ENCODE peak calls at places on chromosomes 6 and 20, in eight cellular contexts. One of them, this sample, is unnamed.

GRCh38 chr6:158954778-158955177 is 45.2 kb downstream of the RSPH3 start:
- DNase-seq in brain microvascular endothelial cell: no peak
- DNase-seq in epithelial cell of esophagus: peak; percentile 21
- DNase-seq in CD4-positive, alpha-beta memory T cell: no peak
- DNase-seq in A549: no peak
- DNase-seq in lower lobe of right lung: no peak
- DNase-seq in psoas muscle: no peak
- DNase-seq in tibial artery: no peak
- DNase-seq in this sample: no peak

GRCh38 chr20:61763740-61764400 is 301.8 kb downstream of the TAF4 start:
- DNase-seq in tibial artery: peak; percentile 39
- DNase-seq in lower lobe of right lung: no peak
- DNase-seq in CD4-positive, alpha-beta memory T cell: no peak
- DNase-seq in epithelial cell of esophagus: no peak
- DNase-seq in psoas muscle: no peak
- DNase-seq in brain microvascular endothelial cell: no peak
- DNase-seq in A549: no peak
- DNase-seq in this sample: no peak

GRCh38 chr6:125009578-125009977 is 47.3 kb downstream of the RNF217 start:
- DNase-seq in psoas muscle: no peak
- DNase-seq in A549: no peak
- DNase-seq in tibial artery: no peak
- DNase-seq in lower lobe of right lung: no peak
- DNase-seq in epithelial cell of esophagus: no peak
- DNase-seq in brain microvascular endothelial cell: no peak
- DNase-seq in CD4-positive, alpha-beta memory T cell: no peak
- DNase-seq in this sample: no peak

GRCh38 chr20:53387983-53388675 is 205.5 kb downstream of the ZNF217 start:
- DNase-seq in lower lobe of right lung: no peak
- DNase-seq in epithelial cell of esophagus: no peak
- DNase-seq in A549: no peak
- DNase-seq in CD4-positive, alpha-beta memory T cell: peak; percentile 52
- DNase-seq in psoas muscle: no peak
- DNase-seq in tibial artery: no peak
- DNase-seq in brain microvascular endothelial cell: no peak
- DNase-seq in this sample: no peak

GRCh38 chr6:93418448-93419303 is 683 bp downstream of the EPHA7 start:
- DNase-seq in A549: peak; percentile 1
- DNase-seq in epithelial cell of esophagus: peak; percentile 50
- DNase-seq in psoas muscle: peak; percentile 20
- DNase-seq in tibial artery: peak; percentile 60
- DNase-seq in CD4-positive, alpha-beta memory T cell: no peak
- DNase-seq in lower lobe of right lung: peak; percentile 47
- DNase-seq in brain microvascular endothelial cell: peak; percentile 18
- DNase-seq in this sample: peak; percentile 36

GRCh38 chr20:22921595-22922421 is 113.3 kb upstream of the SSTR4 start:
- DNase-seq in psoas muscle: no peak
- DNase-seq in tibial artery: no peak
- DNase-seq in epithelial cell of esophagus: peak; percentile 43
- DNase-seq in brain microvascular endothelial cell: peak; percentile 59
- DNase-seq in lower lobe of right lung: no peak
- DNase-seq in A549: peak; percentile 40
- DNase-seq in CD4-positive, alpha-beta memory T cell: no peak
- DNase-seq in this sample: no peak

GRCh38 chr20:58558483-58559367 is 43.5 kb upstream of the APCDD1L start:
- DNase-seq in tibial artery: peak; percentile 24
- DNase-seq in brain microvascular endothelial cell: no peak
- DNase-seq in lower lobe of right lung: no peak
- DNase-seq in CD4-positive, alpha-beta memory T cell: no peak
- DNase-seq in epithelial cell of esophagus: no peak
- DNase-seq in A549: no peak
- DNase-seq in psoas muscle: no peak
- DNase-seq in this sample: no peak

GRCh38 chr20:1150968-1151367 is 32.6 kb downstream of the PSMF1 start:
- DNase-seq in brain microvascular endothelial cell: no peak
- DNase-seq in lower lobe of right lung: no peak
- DNase-seq in tibial artery: no peak
- DNase-seq in A549: no peak
- DNase-seq in CD4-positive, alpha-beta memory T cell: no peak
- DNase-seq in epithelial cell of esophagus: no peak
- DNase-seq in psoas muscle: no peak
- DNase-seq in this sample: no peak

GRCh38 chr6:131213501-131213990 is 78.3 kb downstream of the AKAP7 start:
- DNase-seq in A549: no peak
- DNase-seq in tibial artery: no peak
- DNase-seq in CD4-positive, alpha-beta memory T cell: no peak
- DNase-seq in epithelial cell of esophagus: no peak
- DNase-seq in brain microvascular endothelial cell: peak; percentile 1
- DNase-seq in psoas muscle: no peak
- DNase-seq in lower lobe of right lung: no peak
- DNase-seq in this sample: no peak

GRCh38 chr20:41339957-41340326 is 679 bp upstream of the LPIN3 start:
- DNase-seq in lower lobe of right lung: peak; percentile 92
- DNase-seq in tibial artery: peak; percentile 89
- DNase-seq in CD4-positive, alpha-beta memory T cell: peak; percentile 81
- DNase-seq in brain microvascular endothelial cell: peak; percentile 58
- DNase-seq in psoas muscle: peak; percentile 81
- DNase-seq in epithelial cell of esophagus: peak; percentile 91
- DNase-seq in A549: peak; percentile 77
- DNase-seq in this sample: peak; percentile 82

GRCh38 chr6:32983964-32984638 is 15.7 kb downstream of the BRD2 start:
- DNase-seq in psoas muscle: no peak
- DNase-seq in A549: no peak
- DNase-seq in epithelial cell of esophagus: no peak
- DNase-seq in tibial artery: no peak
- DNase-seq in CD4-positive, alpha-beta memory T cell: no peak
- DNase-seq in lower lobe of right lung: no peak
- DNase-seq in brain microvascular endothelial cell: no peak
- DNase-seq in this sample: no peak

GRCh38 chr6:32196682-32197616 is 4.5 kb upstream of the GPSM3 start:
- DNase-seq in lower lobe of right lung: no peak
- DNase-seq in CD4-positive, alpha-beta memory T cell: no peak
- DNase-seq in psoas muscle: no peak
- DNase-seq in tibial artery: peak; percentile 81
- DNase-seq in epithelial cell of esophagus: no peak
- DNase-seq in A549: no peak
- DNase-seq in brain microvascular endothelial cell: no peak
- DNase-seq in this sample: no peak

GRCh38 chr6:15340775-15341174 is 94.9 kb downstream of the JARID2 start:
- DNase-seq in epithelial cell of esophagus: no peak
- DNase-seq in tibial artery: no peak
- DNase-seq in brain microvascular endothelial cell: no peak
- DNase-seq in psoas muscle: no peak
- DNase-seq in CD4-positive, alpha-beta memory T cell: no peak
- DNase-seq in A549: no peak
- DNase-seq in lower lobe of right lung: no peak
- DNase-seq in this sample: no peak

GRCh38 chr20:19715986-19716385 is 42.1 kb upstream of the RIN2 start:
- DNase-seq in brain microvascular endothelial cell: no peak
- DNase-seq in tibial artery: no peak
- DNase-seq in lower lobe of right lung: no peak
- DNase-seq in A549: no peak
- DNase-seq in psoas muscle: no peak
- DNase-seq in CD4-positive, alpha-beta memory T cell: no peak
- DNase-seq in epithelial cell of esophagus: no peak
- DNase-seq in this sample: no peak

GRCh38 chr20:4435210-4435609 is 286.5 kb upstream of the PRND start:
- DNase-seq in tibial artery: no peak
- DNase-seq in CD4-positive, alpha-beta memory T cell: no peak
- DNase-seq in A549: no peak
- DNase-seq in psoas muscle: no peak
- DNase-seq in brain microvascular endothelial cell: no peak
- DNase-seq in epithelial cell of esophagus: no peak
- DNase-seq in lower lobe of right lung: no peak
- DNase-seq in this sample: no peak

GRCh38 chr20:46361386-46361785 is 45.0 kb downstream of the ELMO2 start:
- DNase-seq in epithelial cell of esophagus: no peak
- DNase-seq in psoas muscle: no peak
- DNase-seq in tibial artery: no peak
- DNase-seq in CD4-positive, alpha-beta memory T cell: peak; percentile 47
- DNase-seq in A549: no peak
- DNase-seq in lower lobe of right lung: no peak
- DNase-seq in brain microvascular endothelial cell: no peak
- DNase-seq in this sample: no peak

GRCh38 chr20:46350201-46350985 is 42.1 kb upstream of the CDH22 start:
- DNase-seq in tibial artery: no peak
- DNase-seq in lower lobe of right lung: no peak
- DNase-seq in A549: no peak
- DNase-seq in psoas muscle: no peak
- DNase-seq in epithelial cell of esophagus: peak; percentile 44
- DNase-seq in brain microvascular endothelial cell: peak; percentile 95
- DNase-seq in CD4-positive, alpha-beta memory T cell: no peak
- DNase-seq in this sample: no peak

GRCh38 chr6:163688971-163689370 is 274.5 kb downstream of the QKI start:
- DNase-seq in tibial artery: no peak
- DNase-seq in lower lobe of right lung: no peak
- DNase-seq in brain microvascular endothelial cell: no peak
- DNase-seq in CD4-positive, alpha-beta memory T cell: no peak
- DNase-seq in A549: no peak
- DNase-seq in psoas muscle: no peak
- DNase-seq in epithelial cell of esophagus: peak; percentile 15
- DNase-seq in this sample: no peak

GRCh38 chr6:27178001-27178730 is 69.3 kb upstream of the PRSS16 start:
- DNase-seq in psoas muscle: peak; percentile 43
- DNase-seq in epithelial cell of esophagus: peak; percentile 83
- DNase-seq in CD4-positive, alpha-beta memory T cell: peak; percentile 62
- DNase-seq in tibial artery: peak; percentile 83
- DNase-seq in brain microvascular endothelial cell: peak; percentile 91
- DNase-seq in lower lobe of right lung: no peak
- DNase-seq in A549: peak; percentile 31
- DNase-seq in this sample: no peak

DNA sequence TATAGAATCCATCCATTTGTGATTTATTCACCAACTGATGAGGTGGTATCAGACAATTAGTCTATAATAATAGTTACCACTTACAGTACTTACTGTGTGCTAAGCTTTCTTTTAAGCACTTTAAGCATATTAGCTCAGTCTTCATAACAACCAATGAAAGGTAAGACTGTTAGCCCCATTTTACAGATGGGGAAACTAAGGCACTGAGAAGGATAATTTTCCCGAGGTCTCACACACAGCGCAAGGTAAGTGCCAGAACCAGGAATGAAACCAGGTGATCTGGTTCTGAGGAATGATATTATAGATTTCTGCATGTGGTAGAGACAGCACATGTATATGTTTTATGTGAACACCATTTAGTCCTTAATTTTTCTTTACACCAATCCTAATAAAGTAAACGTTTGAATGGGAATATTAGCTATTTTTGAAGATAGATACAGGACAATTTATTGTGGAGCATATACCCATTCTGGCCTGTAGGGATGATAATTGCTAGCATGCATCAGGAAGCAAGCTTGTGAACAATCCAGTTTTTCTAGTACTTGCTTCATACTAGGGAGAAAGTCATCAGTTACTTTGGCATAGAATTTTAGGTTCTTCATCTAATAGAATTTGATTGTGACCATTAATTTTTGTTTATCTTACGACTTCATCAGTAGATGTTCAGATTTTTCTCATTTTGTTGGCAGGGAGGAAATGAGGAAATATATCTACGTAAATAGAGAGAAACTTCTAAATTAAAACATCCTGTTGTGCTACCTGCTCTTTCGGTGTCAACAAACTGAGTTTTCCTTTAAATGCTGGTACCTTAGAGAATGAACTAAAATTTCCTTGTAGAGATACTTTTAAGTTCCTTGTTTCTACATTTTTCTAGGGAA is 3.0 kb downstream of the YWHAB start:
- DNase-seq in tibial artery: no peak
- DNase-seq in psoas muscle: no peak
- DNase-seq in A549: peak; percentile 33
- DNase-seq in CD4-positive, alpha-beta memory T cell: no peak
- DNase-seq in epithelial cell of esophagus: peak; percentile 84
- DNase-seq in brain microvascular endothelial cell: no peak
- DNase-seq in lower lobe of right lung: no peak
- DNase-seq in this sample: no peak
- H3K4me3 ChIP-seq in tibial artery: no peak overlapping the region
- H3K4me3 ChIP-seq in psoas muscle: peak overlapping the region; percentile 83
- H3K4me3 ChIP-seq in A549: no peak overlapping the region
- H3K4me3 ChIP-seq in CD4-positive, alpha-beta memory T cell: peak overlapping the region; percentile 82
- H3K4me3 ChIP-seq in epithelial cell of esophagus: no peak overlapping the region
- H3K4me3 ChIP-seq in brain microvascular endothelial cell: no peak overlapping the region
- H3K4me3 ChIP-seq in lower lobe of right lung: peak overlapping the region; percentile 77
- H3K4me3 ChIP-seq in this sample: no peak overlapping the region

GRCh38 chr6:2063547-2063946 is 181.9 kb downstream of the GMDS start:
- DNase-seq in tibial artery: no peak
- DNase-seq in psoas muscle: no peak
- DNase-seq in brain microvascular endothelial cell: no peak
- DNase-seq in CD4-positive, alpha-beta memory T cell: no peak
- DNase-seq in lower lobe of right lung: no peak
- DNase-seq in epithelial cell of esophagus: no peak
- DNase-seq in A549: no peak
- DNase-seq in this sample: no peak
- H3K4me3 ChIP-seq in tibial artery: no peak overlapping the region
- H3K4me3 ChIP-seq in psoas muscle: no peak overlapping the region
- H3K4me3 ChIP-seq in brain microvascular endothelial cell: no peak overlapping the region
- H3K4me3 ChIP-seq in CD4-positive, alpha-beta memory T cell: no peak overlapping the region
- H3K4me3 ChIP-seq in lower lobe of right lung: no peak overlapping the region
- H3K4me3 ChIP-seq in epithelial cell of esophagus: no peak overlapping the region
- H3K4me3 ChIP-seq in A549: no peak overlapping the region
- H3K4me3 ChIP-seq in this sample: no peak overlapping the region

GRCh38 chr6:89409461-89410035 is 2.5 kb downstream of the RRAGD start:
- DNase-seq in A549: no peak
- DNase-seq in brain microvascular endothelial cell: no peak
- DNase-seq in lower lobe of right lung: no peak
- DNase-seq in CD4-positive, alpha-beta memory T cell: no peak
- DNase-seq in psoas muscle: no peak
- DNase-seq in tibial artery: no peak
- DNase-seq in epithelial cell of esophagus: no peak
- DNase-seq in this sample: no peak
- H3K4me3 ChIP-seq in A549: no peak overlapping the region
- H3K4me3 ChIP-seq in brain microvascular endothelial cell: no peak overlapping the region
- H3K4me3 ChIP-seq in lower lobe of right lung: no peak overlapping the region
- H3K4me3 ChIP-seq in CD4-positive, alpha-beta memory T cell: no peak overlapping the region
- H3K4me3 ChIP-seq in psoas muscle: peak overlapping the region; percentile 90
- H3K4me3 ChIP-seq in tibial artery: no peak overlapping the region
- H3K4me3 ChIP-seq in epithelial cell of esophagus: no peak overlapping the region
- H3K4me3 ChIP-seq in this sample: no peak overlapping the region

GRCh38 chr6:13447949-13448724 is 39.3 kb downstream of the GFOD1 start:
- DNase-seq in brain microvascular endothelial cell: no peak
- DNase-seq in epithelial cell of esophagus: peak; percentile 63
- DNase-seq in psoas muscle: no peak
- DNase-seq in lower lobe of right lung: no peak
- DNase-seq in CD4-positive, alpha-beta memory T cell: no peak
- DNase-seq in A549: no peak
- DNase-seq in tibial artery: no peak
- DNase-seq in this sample: no peak
- H3K4me3 ChIP-seq in brain microvascular endothelial cell: no peak overlapping the region
- H3K4me3 ChIP-seq in epithelial cell of esophagus: no peak overlapping the region
- H3K4me3 ChIP-seq in psoas muscle: no peak overlapping the region
- H3K4me3 ChIP-seq in lower lobe of right lung: no peak overlapping the region
- H3K4me3 ChIP-seq in CD4-positive, alpha-beta memory T cell: no peak overlapping the region
- H3K4me3 ChIP-seq in A549: no peak overlapping the region
- H3K4me3 ChIP-seq in tibial artery: no peak overlapping the region
- H3K4me3 ChIP-seq in this sample: no peak overlapping the region

GRCh38 chr6:85130743-85131142 is 319.1 kb upstream of the NT5E start:
- DNase-seq in lower lobe of right lung: no peak
- DNase-seq in tibial artery: no peak
- DNase-seq in psoas muscle: no peak
- DNase-seq in CD4-positive, alpha-beta memory T cell: no peak
- DNase-seq in A549: no peak
- DNase-seq in epithelial cell of esophagus: no peak
- DNase-seq in brain microvascular endothelial cell: no peak
- DNase-seq in this sample: no peak
- H3K4me3 ChIP-seq in lower lobe of right lung: no peak overlapping the region
- H3K4me3 ChIP-seq in tibial artery: no peak overlapping the region
- H3K4me3 ChIP-seq in psoas muscle: no peak overlapping the region
- H3K4me3 ChIP-seq in CD4-positive, alpha-beta memory T cell: no peak overlapping the region
- H3K4me3 ChIP-seq in A549: no peak overlapping the region
- H3K4me3 ChIP-seq in epithelial cell of esophagus: no peak overlapping the region
- H3K4me3 ChIP-seq in brain microvascular endothelial cell: no peak overlapping the region
- H3K4me3 ChIP-seq in this sample: no peak overlapping the region

GRCh38 chr20:50320910-50321796 is 130.5 kb downstream of the CEBPB start:
- DNase-seq in CD4-positive, alpha-beta memory T cell: no peak
- DNase-seq in lower lobe of right lung: peak; percentile 93
- DNase-seq in psoas muscle: peak; percentile 91
- DNase-seq in brain microvascular endothelial cell: peak; percentile 92
- DNase-seq in tibial artery: peak; percentile 98
- DNase-seq in A549: peak; percentile 98
- DNase-seq in epithelial cell of esophagus: peak; percentile 99
- DNase-seq in this sample: no peak
- H3K4me3 ChIP-seq in CD4-positive, alpha-beta memory T cell: no peak overlapping the region
- H3K4me3 ChIP-seq in lower lobe of right lung: peak overlapping the region; percentile 49
- H3K4me3 ChIP-seq in psoas muscle: peak overlapping the region; percentile 42
- H3K4me3 ChIP-seq in brain microvascular endothelial cell: peak overlapping the region; percentile 35
- H3K4me3 ChIP-seq in tibial artery: peak overlapping the region; percentile 42
- H3K4me3 ChIP-seq in A549: peak overlapping the region; percentile 76
- H3K4me3 ChIP-seq in epithelial cell of esophagus: peak overlapping the region; percentile 38
- H3K4me3 ChIP-seq in this sample: no peak overlapping the region

This sample was measured in dorsolateral prefrontal cortex.